ENCODE peak calls at places on chromosomes 7 and 10, in eight cellular contexts. One of them, this sample, is unnamed.

GRCh38 chr7:129317450-129317849 is 92.6 kb downstream of the AHCYL2 start:
- DNase-seq in globus pallidus: peak
- DNase-seq in CD8-positive, alpha-beta T cell: no peak
- DNase-seq in activated naive CD4-positive, alpha-beta T cell: no peak
- DNase-seq in occipital lobe: no peak
- DNase-seq in effector memory CD4-positive, alpha-beta T cell: no peak
- DNase-seq in nucleus accumbens: no peak
- DNase-seq in amniotic epithelial cell: no peak
- DNase-seq in this sample: no peak

GRCh38 chr7:78607099-78607498 is 808.5 kb downstream of the PHTF2 start:
- DNase-seq in globus pallidus: peak
- DNase-seq in CD8-positive, alpha-beta T cell: no peak
- DNase-seq in activated naive CD4-positive, alpha-beta T cell: no peak
- DNase-seq in occipital lobe: no peak
- DNase-seq in effector memory CD4-positive, alpha-beta T cell: no peak
- DNase-seq in nucleus accumbens: no peak
- DNase-seq in amniotic epithelial cell: no peak
- DNase-seq in this sample: no peak

GRCh38 chr10:109427421-109427820 is 495.9 kb downstream of the XPNPEP1 start:
- DNase-seq in globus pallidus: no peak
- DNase-seq in CD8-positive, alpha-beta T cell: no peak
- DNase-seq in activated naive CD4-positive, alpha-beta T cell: no peak
- DNase-seq in occipital lobe: no peak
- DNase-seq in effector memory CD4-positive, alpha-beta T cell: no peak
- DNase-seq in nucleus accumbens: no peak
- DNase-seq in amniotic epithelial cell: peak
- DNase-seq in this sample: peak

GRCh38 chr10:113091921-113092320 is 141.9 kb downstream of the TCF7L2 start:
- DNase-seq in globus pallidus: no peak
- DNase-seq in CD8-positive, alpha-beta T cell: no peak
- DNase-seq in activated naive CD4-positive, alpha-beta T cell: no peak
- DNase-seq in occipital lobe: no peak
- DNase-seq in effector memory CD4-positive, alpha-beta T cell: no peak
- DNase-seq in nucleus accumbens: no peak
- DNase-seq in amniotic epithelial cell: peak
- DNase-seq in this sample: no peak

GRCh38 chr7:158239290-158239981 is 348.2 kb downstream of the PTPRN2 start:
- DNase-seq in globus pallidus: peak
- DNase-seq in CD8-positive, alpha-beta T cell: no peak
- DNase-seq in activated naive CD4-positive, alpha-beta T cell: no peak
- DNase-seq in occipital lobe: no peak
- DNase-seq in effector memory CD4-positive, alpha-beta T cell: no peak
- DNase-seq in nucleus accumbens: peak
- DNase-seq in amniotic epithelial cell: no peak
- DNase-seq in this sample: no peak

GRCh38 chr10:22047812-22048211 is 44.3 kb upstream of the DNAJC1 start:
- DNase-seq in globus pallidus: no peak
- DNase-seq in CD8-positive, alpha-beta T cell: no peak
- DNase-seq in activated naive CD4-positive, alpha-beta T cell: no peak
- DNase-seq in occipital lobe: no peak
- DNase-seq in effector memory CD4-positive, alpha-beta T cell: no peak
- DNase-seq in nucleus accumbens: no peak
- DNase-seq in amniotic epithelial cell: no peak
- DNase-seq in this sample: no peak

GRCh38 chr10:96470108-96470743 is 43.5 kb downstream of the TLL2 start:
- DNase-seq in globus pallidus: peak
- DNase-seq in CD8-positive, alpha-beta T cell: no peak
- DNase-seq in activated naive CD4-positive, alpha-beta T cell: no peak
- DNase-seq in occipital lobe: no peak
- DNase-seq in effector memory CD4-positive, alpha-beta T cell: no peak
- DNase-seq in nucleus accumbens: peak
- DNase-seq in amniotic epithelial cell: peak
- DNase-seq in this sample: peak

GRCh38 chr10:80945267-80945880 is 407.7 kb downstream of the SH2D4B start:
- DNase-seq in globus pallidus: peak
- DNase-seq in CD8-positive, alpha-beta T cell: no peak
- DNase-seq in activated naive CD4-positive, alpha-beta T cell: no peak
- DNase-seq in occipital lobe: no peak
- DNase-seq in effector memory CD4-positive, alpha-beta T cell: no peak
- DNase-seq in nucleus accumbens: no peak
- DNase-seq in amniotic epithelial cell: no peak
- DNase-seq in this sample: no peak

GRCh38 chr7:137591444-137591843 is 247.9 kb upstream of the PTN start:
- DNase-seq in globus pallidus: no peak
- DNase-seq in CD8-positive, alpha-beta T cell: no peak
- DNase-seq in activated naive CD4-positive, alpha-beta T cell: no peak
- DNase-seq in occipital lobe: no peak
- DNase-seq in effector memory CD4-positive, alpha-beta T cell: no peak
- DNase-seq in nucleus accumbens: no peak
- DNase-seq in amniotic epithelial cell: peak
- DNase-seq in this sample: peak

GRCh38 chr10:492896-493295 is 196.6 kb downstream of the DIP2C start:
- DNase-seq in globus pallidus: no peak
- DNase-seq in CD8-positive, alpha-beta T cell: no peak
- DNase-seq in activated naive CD4-positive, alpha-beta T cell: no peak
- DNase-seq in occipital lobe: no peak
- DNase-seq in effector memory CD4-positive, alpha-beta T cell: no peak
- DNase-seq in nucleus accumbens: no peak
- DNase-seq in amniotic epithelial cell: no peak
- DNase-seq in this sample: no peak

GRCh38 chr10:49592726-49593563 is 17.2 kb upstream of the SLC18A3 start:
- DNase-seq in globus pallidus: peak
- DNase-seq in CD8-positive, alpha-beta T cell: peak
- DNase-seq in activated naive CD4-positive, alpha-beta T cell: no peak
- DNase-seq in occipital lobe: no peak
- DNase-seq in effector memory CD4-positive, alpha-beta T cell: peak
- DNase-seq in nucleus accumbens: no peak
- DNase-seq in amniotic epithelial cell: peak
- DNase-seq in this sample: peak

GRCh38 chr7:108805808-108806397 is 236.2 kb downstream of the DNAJB9 start:
- DNase-seq in globus pallidus: no peak
- DNase-seq in CD8-positive, alpha-beta T cell: no peak
- DNase-seq in activated naive CD4-positive, alpha-beta T cell: no peak
- DNase-seq in occipital lobe: no peak
- DNase-seq in effector memory CD4-positive, alpha-beta T cell: no peak
- DNase-seq in nucleus accumbens: no peak
- DNase-seq in amniotic epithelial cell: no peak
- DNase-seq in this sample: peak

This sample was measured in fibroblast of villous mesenchyme.